ENCODE peak calls at places on chromosomes 2 and 18, in six cellular contexts. I is breast epithelium, G is AG09309, T is retinal pigment epithelial cell, B is suprapubic skin, F is cardiac fibroblast. H is an unnamed sample.

GRCh38 chr2:27398962-27399361 is 10.4 kb downstream of the PPM1G start:
- DNase-seq in I (no peak), G (no peak), T (no peak), B (no peak), F (no peak), H (no peak)

GRCh38 chr2:88582030-88582429 is 45.2 kb downstream of the EIF2AK3 start:
- DNase-seq in I (no peak), G (no peak), T (no peak), B (no peak), F (peak; percentile 20), H (no peak)

GRCh38 chr2:101630224-101630949 is 67.1 kb upstream of the MAP4K4 start:
- DNase-seq in I (peak; percentile 85), G (no peak), T (no peak), B (no peak), F (no peak), H (no peak)

GRCh38 chr2:102268529-102269524 is 42.5 kb upstream of the IL1RL1 start:
- DNase-seq in I (no peak), G (peak; percentile 81), T (no peak), B (no peak), F (peak; percentile 54), H (peak; percentile 14)

GRCh38 chr18:58231930-58232329 is 187.9 kb downstream of the NEDD4L start:
- DNase-seq in I (no peak), G (no peak), T (no peak), B (no peak), F (peak; percentile 31), H (no peak)

GRCh38 chr2:42895134-42895795 is 102.9 kb upstream of the HAAO start:
- DNase-seq in I (peak; percentile 11), G (no peak), T (no peak), B (no peak), F (no peak), H (no peak)

GRCh38 chr2:63842149-63843061 is 709 bp downstream of the UGP2 start:
- DNase-seq in I (no peak), G (peak; percentile 25), T (peak; percentile 11), B (peak; percentile 74), F (peak; percentile 79), H (no peak)

GRCh38 chr2:178066890-178067669 is 5.5 kb downstream of the PDE11A start:
- DNase-seq in I (no peak), G (no peak), T (no peak), B (no peak), F (no peak), H (peak; percentile 61)

GRCh38 chr2:216195565-216195978 is 86.4 kb downstream of the XRCC5 start:
- DNase-seq in I (no peak), G (peak; percentile 61), T (peak; percentile 85), B (no peak), F (peak; percentile 92), H (peak; percentile 90)

GRCh38 chr2:73970850-73971471 is 13.7 kb upstream of the TET3 start:
- DNase-seq in I (peak; percentile 49), G (no peak), T (no peak), B (no peak), F (peak; percentile 23), H (no peak)

GRCh38 chr2:48567671-48568070 is 37.7 kb downstream of the STON1 start:
- DNase-seq in I (no peak), G (no peak), T (no peak), B (no peak), F (peak; percentile 21), H (no peak)

DNA sequence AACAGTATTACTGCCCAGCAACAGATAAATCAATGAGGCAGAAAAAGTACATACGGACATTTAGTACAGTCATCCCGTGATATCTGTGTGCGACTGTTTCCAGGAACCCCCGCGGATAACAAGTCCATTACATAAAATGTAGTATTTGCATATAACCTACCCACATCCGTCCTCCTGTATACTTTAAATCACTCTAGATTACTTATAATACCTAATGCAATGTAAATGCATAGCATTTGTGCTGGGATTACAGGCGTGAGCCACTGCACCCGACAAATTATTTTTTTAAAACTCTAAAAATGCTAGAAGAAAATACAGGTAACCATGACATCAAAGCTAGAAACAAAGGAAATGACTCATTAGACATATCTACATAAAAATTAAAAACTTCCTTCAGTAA is 91.6 kb downstream of the FAM161A start:
- DNase-seq in I (no peak), G (no peak), T (peak; percentile 2), B (no peak), F (peak; percentile 22), H (no peak)
- H3K4me3 ChIP-seq in I (no peak overlapping the region), G (no peak overlapping the region), T (no peak overlapping the region), B (no peak overlapping the region), F (no peak overlapping the region), H (no peak overlapping the region)

GRCh38 chr2:171451074-171451473 is 17.0 kb downstream of the DCAF17 start:
- DNase-seq in I (no peak), G (no peak), T (no peak), B (no peak), F (no peak), H (no peak)

GRCh38 chr2:171447675-171448074 is 13.6 kb downstream of the DCAF17 start:
- DNase-seq in I (no peak), G (no peak), T (no peak), B (no peak), F (peak; percentile 4), H (no peak)
- TF ChIP-seq CTCF in I (no peak), G (no peak), T (no peak), B (no peak), F (no peak), H (no peak)

DNA sequence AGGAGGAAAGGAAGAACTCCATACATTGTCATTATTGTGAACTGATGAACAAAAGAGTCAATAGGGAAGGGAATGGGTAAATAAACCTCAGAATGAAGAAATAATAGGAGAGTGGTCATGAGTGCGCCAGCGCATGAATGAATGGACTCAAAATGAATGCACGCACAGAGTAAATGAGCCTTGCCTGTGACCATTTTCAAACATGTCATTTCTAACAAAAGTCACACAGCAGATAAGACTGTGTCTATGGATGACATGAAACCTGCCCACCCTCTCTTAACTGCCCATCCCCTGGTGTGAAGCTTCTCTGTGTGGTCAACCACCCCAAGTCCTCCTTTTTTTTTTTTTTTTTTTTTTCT is 121.1 kb upstream of the TEX51 start:
- DNase-seq in I (no peak), G (no peak), T (no peak), B (no peak), F (no peak), H (no peak)
- H3K4me3 ChIP-seq in I (peak overlapping the region; percentile 63), G (no peak overlapping the region), T (no peak overlapping the region), B (peak overlapping the region; percentile 48), F (no peak overlapping the region), H (no peak overlapping the region)

GRCh38 chr2:141906673-141907072 is 224.1 kb downstream of the LRP1B start:
- DNase-seq in I (no peak), G (no peak), T (no peak), B (no peak), F (no peak), H (no peak)
- TF ChIP-seq CTCF in I (no peak), G (no peak), T (no peak), B (no peak), F (no peak), H (no peak)

DNA sequence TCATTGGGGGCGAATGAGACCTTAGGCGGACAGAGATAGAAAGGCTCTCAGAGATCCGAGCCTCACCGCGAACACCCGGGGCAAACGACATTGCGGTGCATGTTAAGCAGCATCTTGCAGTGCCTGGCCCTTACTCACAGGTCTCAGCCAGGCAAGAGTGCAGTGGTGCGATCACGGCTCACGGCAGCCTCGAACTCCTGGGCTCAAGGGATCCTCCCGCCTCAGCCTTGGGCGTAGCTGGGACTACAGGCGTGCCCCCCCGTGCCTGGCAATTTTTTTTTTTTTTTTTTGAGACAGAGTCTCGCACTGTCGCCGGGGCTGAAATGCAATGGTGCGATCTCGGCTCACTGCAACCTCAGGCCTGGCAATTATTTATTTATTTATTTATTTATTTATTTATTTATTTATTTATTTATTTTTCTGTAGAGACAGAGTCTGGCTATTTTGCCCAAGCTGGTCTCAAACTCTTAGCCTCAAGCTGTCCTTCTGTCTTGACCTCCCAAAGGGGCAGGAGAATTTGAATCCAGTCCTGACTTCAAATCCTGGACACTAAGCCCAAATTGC is 1.3 kb downstream of the LAMA3 start:
- DNase-seq in I (no peak), G (no peak), T (no peak), B (no peak), F (no peak), H (no peak)
- H3K4me3 ChIP-seq in I (peak overlapping the region; percentile 61), G (no peak overlapping the region), T (peak overlapping the region; percentile 42), B (peak overlapping the region; percentile 85), F (no peak overlapping the region), H (peak overlapping the region; percentile 53)

GRCh38 chr2:184527058-184527457 is 71.3 kb upstream of the ZNF804A start:
- DNase-seq in I (no peak), G (no peak), T (no peak), B (no peak), F (no peak), H (no peak)
- TF ChIP-seq CTCF in I (no peak), G (no peak), T (peak; percentile 25), B (no peak), F (no peak), H (no peak)

GRCh38 chr18:48007381-48007780 is 76.9 kb upstream of the SMAD2 start:
- DNase-seq in I (no peak), G (no peak), T (no peak), B (no peak), F (no peak), H (no peak)
- H3K4me3 ChIP-seq in I (no peak overlapping the region), G (no peak overlapping the region), T (peak overlapping the region; percentile 62), B (peak overlapping the region; percentile 66), F (no peak overlapping the region), H (no peak overlapping the region)

GRCh38 chr18:77650799-77651385 is 401.2 kb downstream of the GALR1 start:
- DNase-seq in I (no peak), G (no peak), T (no peak), B (peak; percentile 71), F (peak; percentile 50), H (peak; percentile 1)

GRCh38 chr18:77651441-77651840 is 401.8 kb downstream of the GALR1 start:
- DNase-seq in I (no peak), G (no peak), T (no peak), B (no peak), F (no peak), H (no peak)

GRCh38 chr18:77648415-77648814 is 398.8 kb downstream of the GALR1 start:
- DNase-seq in I (no peak), G (no peak), T (no peak), B (no peak), F (no peak), H (no peak)

GRCh38 chr18:77645170-77645872 is 395.7 kb downstream of the GALR1 start:
- DNase-seq in I (no peak), G (no peak), T (no peak), B (no peak), F (no peak), H (no peak)

DNA sequence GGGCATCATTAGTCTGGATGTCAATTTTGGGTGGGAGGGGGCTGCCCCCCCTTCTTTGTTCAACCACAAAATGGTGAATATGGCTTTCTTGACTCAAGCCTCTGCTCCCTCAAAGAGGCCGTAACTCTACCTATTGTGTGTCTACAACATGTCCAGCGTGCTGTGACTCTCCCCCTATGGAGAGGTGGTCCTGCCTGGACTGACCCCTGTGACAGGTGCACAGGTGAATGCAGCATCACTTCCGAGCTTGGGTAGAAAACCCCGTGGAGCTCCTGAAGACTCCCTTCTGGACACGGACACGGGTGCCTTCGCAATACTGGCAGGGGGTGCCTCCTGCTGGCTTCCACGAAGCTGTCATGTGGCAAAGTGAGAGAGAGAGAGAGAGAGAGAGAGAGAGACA is 397.8 kb downstream of the GALR1 start:
- DNase-seq in I (no peak), G (no peak), T (no peak), B (no peak), F (no peak), H (no peak)
- TF ChIP-seq CTCF in I (no peak), G (no peak), T (no peak), B (no peak), F (no peak), H (no peak)

H was measured in kidney epithelial cell.